ENCODE peak calls at places on chromosomes 16 and 17, in nine cellular contexts. Z is body of pancreas; S is PC-9; B is CD8-positive, alpha-beta T cell; V is gastrocnemius medialis; Y is OCI-LY7; I is mesothelial cell of epicardium; W is heart right ventricle; T is fibroblast of mammary gland. C is an unnamed sample.

GRCh38 chr16:89123001-89123830 is 29.6 kb downstream of the ACSF3 start:
- DNase-seq in B (peak), Y (no peak), I (no peak), S (no peak), V (no peak), T (peak), W (no peak), Z (no peak), C (no peak)

GRCh38 chr16:67846063-67846319 is 742 bp upstream of the NUTF2 start:
- DNase-seq in W (no peak), S (no peak), V (no peak), I (no peak), B (no peak), Y (no peak), T (no peak), Z (no peak), C (no peak)

GRCh38 chr17:11251561-11252107 is 10.6 kb downstream of the SHISA6 start:
- DNase-seq in V (no peak), B (no peak), Y (no peak), Z (no peak), T (no peak), W (no peak), I (no peak), S (no peak), C (no peak)

GRCh38 chr16:28105954-28106353 is 42.4 kb upstream of the GSG1L start:
- DNase-seq in W (no peak), V (no peak), S (no peak), Y (no peak), I (no peak), Z (no peak), B (no peak), T (no peak), C (no peak)

GRCh38 chr16:84088695-84089395 is 27.9 kb downstream of the MBTPS1 start:
- DNase-seq in W (peak), B (peak), I (no peak), Z (no peak), T (no peak), Y (peak), S (no peak), V (no peak), C (no peak)

GRCh38 chr16:48497932-48498760 is 111.8 kb downstream of the N4BP1 start:
- DNase-seq in T (no peak), Y (no peak), I (no peak), Z (peak), B (no peak), V (no peak), W (no peak), S (no peak), C (no peak)

GRCh38 chr16:30609002-30609927 is 924 bp downstream of the ZNF689 start:
- DNase-seq in S (no peak), Y (peak), T (no peak), V (peak), Z (peak), W (peak), I (peak), B (peak), C (peak)

GRCh38 chr17:9661027-9661426 is 15.7 kb downstream of the USP43 start:
- DNase-seq in S (no peak), V (no peak), Y (no peak), Z (no peak), I (no peak), B (no peak), W (no peak), T (no peak), C (no peak)

GRCh38 chr17:12104831-12105230 is 84.2 kb downstream of the MAP2K4 start:
- DNase-seq in V (no peak), I (no peak), T (no peak), Z (no peak), Y (no peak), B (no peak), W (no peak), S (no peak), C (no peak)

GRCh38 chr17:77948690-77949114 is 9.8 kb upstream of the TNRC6C start:
- DNase-seq in V (peak), W (peak), T (peak), S (no peak), I (no peak), B (no peak), Z (no peak), Y (no peak), C (no peak)

GRCh38 chr17:76816590-76817135 is 51.5 kb upstream of the MGAT5B start:
- DNase-seq in W (no peak), I (no peak), B (peak), T (peak), S (peak), Y (peak), Z (no peak), V (no peak), C (no peak)

GRCh38 chr17:37743612-37743874 is 1.3 kb downstream of the HNF1B start:
- DNase-seq in Y (no peak), Z (peak), I (no peak), V (no peak), B (no peak), T (no peak), W (no peak), S (no peak), C (peak)

GRCh38 chr16:10950393-10950792 is 6.0 kb downstream of the CLEC16A start:
- DNase-seq in T (no peak), W (no peak), B (no peak), S (peak), Y (no peak), V (no peak), Z (no peak), I (no peak), C (no peak)

GRCh38 chr16:53913082-53913870 is 209.3 kb downstream of the FTO start:
- DNase-seq in I (no peak), V (peak), W (peak), T (peak), S (no peak), B (no peak), Z (no peak), Y (no peak), C (no peak)

GRCh38 chr17:74467221-74467951 is 952 bp downstream of the CD300A start:
- DNase-seq in I (no peak), T (no peak), V (no peak), W (no peak), S (no peak), Y (peak), Z (no peak), B (no peak), C (peak)

GRCh38 chr16:67199011-67199807 is at the start of gene ELMO3:
- DNase-seq in I (peak), S (peak), W (no peak), B (no peak), T (no peak), V (peak), Y (no peak), Z (peak), C (no peak)

GRCh38 chr16:15775663-15776304 is 81.0 kb downstream of the MYH11 start:
- DNase-seq in B (no peak), Z (no peak), W (no peak), S (no peak), V (no peak), T (peak), I (no peak), Y (no peak), C (no peak)

GRCh38 chr16:21566891-21567414 is 32.4 kb upstream of the METTL9 start:
- DNase-seq in Z (no peak), V (no peak), T (no peak), B (no peak), I (no peak), Y (no peak), W (no peak), S (no peak), C (no peak)

GRCh38 chr16:64590516-64590915 is 531.3 kb downstream of the CDH11 start:
- DNase-seq in Z (no peak), T (peak), V (no peak), B (no peak), S (no peak), Y (no peak), W (no peak), I (no peak), C (no peak)

GRCh38 chr16:2779151-2779920 is 2.3 kb upstream of the ELOB start:
- DNase-seq in V (no peak), Z (peak), T (no peak), S (no peak), Y (no peak), W (no peak), I (no peak), B (no peak), C (no peak)

GRCh38 chr17:80487511-80487910 is 11.1 kb upstream of the NPTX1 start:
- DNase-seq in T (no peak), I (no peak), W (no peak), V (no peak), S (peak), B (no peak), Z (no peak), Y (no peak), C (no peak)

GRCh38 chr17:66807182-66807581 is 27.7 kb upstream of the CACNG5 start:
- DNase-seq in Y (no peak), S (no peak), I (no peak), B (no peak), T (no peak), V (no peak), W (no peak), Z (peak), C (no peak)

GRCh38 chr16:17666293-17666692 is 195.5 kb upstream of the XYLT1 start:
- DNase-seq in T (no peak), Z (no peak), V (no peak), B (no peak), I (no peak), Y (no peak), S (no peak), W (no peak), C (no peak)

GRCh38 chr17:70989301-70989700 is 820.0 kb downstream of the KCNJ2 start:
- DNase-seq in Z (no peak), V (no peak), Y (no peak), B (no peak), W (no peak), S (no peak), I (no peak), T (no peak), C (no peak)

GRCh38 chr17:37284198-37284597 is 91.6 kb upstream of the C17orf78 start:
- DNase-seq in Y (no peak), T (no peak), B (no peak), W (no peak), Z (no peak), V (no peak), I (no peak), S (no peak), C (no peak)

GRCh38 chr17:72423718-72424117 is 302.9 kb downstream of the SOX9 start:
- DNase-seq in S (no peak), Z (no peak), W (no peak), T (no peak), B (no peak), Y (no peak), I (no peak), V (no peak), C (no peak)

GRCh38 chr16:647173-647902 is 1.8 kb upstream of the WDR90 start:
- DNase-seq in S (no peak), I (no peak), B (no peak), Z (peak), V (peak), T (no peak), Y (no peak), W (no peak), C (no peak)

GRCh38 chr17:14744716-14745115 is 443.8 kb downstream of the HS3ST3B1 start:
- DNase-seq in Z (no peak), V (no peak), Y (no peak), S (no peak), W (no peak), T (no peak), B (no peak), I (no peak), C (no peak)

GRCh38 chr17:77254961-77255741 is 114.4 kb downstream of the SEC14L1 start:
- DNase-seq in T (peak), S (peak), B (no peak), Z (peak), I (peak), V (no peak), W (no peak), Y (no peak), C (no peak)

GRCh38 chr16:47851026-47851610 is 304.7 kb downstream of the ABCC12 start:
- DNase-seq in T (no peak), B (no peak), W (no peak), Z (no peak), I (no peak), Y (no peak), S (no peak), V (no peak), C (no peak)

GRCh38 chr16:86955136-86955890 is 361.9 kb downstream of the C16orf95 start:
- DNase-seq in T (no peak), I (no peak), W (no peak), V (no peak), S (no peak), Z (no peak), Y (no peak), B (no peak), C (no peak)

GRCh38 chr17:62912363-62912762 is 53.7 kb upstream of the TANC2 start:
- DNase-seq in Y (no peak), I (no peak), B (no peak), S (no peak), Z (no peak), W (no peak), V (no peak), T (no peak), C (no peak)

GRCh38 chr17:7782237-7782636 is 51.8 kb upstream of the KDM6B start:
- DNase-seq in Y (no peak), V (no peak), I (no peak), W (no peak), B (no peak), Z (no peak), T (peak), S (peak), C (no peak)
- TF ChIP-seq CTCF in Y (peak), V (no peak), I (no peak), W (no peak), B (no peak), Z (no peak), T (peak), S (peak), C (no peak)

DNA sequence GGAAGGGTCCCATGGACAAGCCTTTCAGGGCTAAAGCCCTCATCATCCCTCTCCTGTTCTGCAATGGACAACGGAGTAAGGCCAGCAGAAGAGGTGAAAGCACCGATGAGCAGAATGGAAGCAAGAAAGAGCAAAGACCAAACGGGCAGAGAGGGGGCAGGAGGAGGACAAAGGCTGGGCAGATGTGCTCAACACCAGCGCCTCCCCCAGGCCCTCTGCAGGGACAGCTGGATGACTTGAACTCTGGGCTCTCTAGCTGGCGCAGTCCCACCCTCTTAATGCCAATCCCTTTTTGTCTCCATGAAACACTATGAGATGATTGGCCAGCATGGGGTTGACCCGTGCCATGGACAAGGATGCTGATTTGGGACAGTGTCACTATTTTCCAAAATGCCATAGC is 22.0 kb downstream of the ACLY start:
- DNase-seq in Y (no peak), V (no peak), B (no peak), Z (no peak), T (no peak), W (no peak), I (no peak), S (no peak), C (no peak)
- TF ChIP-seq CTCF in Y (no peak), V (no peak), B (no peak), Z (no peak), T (no peak), W (no peak), I (no peak), S (no peak), C (no peak)

GRCh38 chr17:7502987-7503386 is 18.8 kb downstream of the POLR2A start:
- DNase-seq in Y (no peak), T (no peak), B (no peak), S (no peak), Z (no peak), W (no peak), I (no peak), V (no peak), C (no peak)
- TF ChIP-seq CTCF in Y (peak), T (peak), B (no peak), S (peak), Z (no peak), W (no peak), I (no peak), V (peak), C (peak)

GRCh38 chr17:50682441-50682840 is 25.3 kb downstream of the ANKRD40 start:
- DNase-seq in V (no peak), T (no peak), I (no peak), B (no peak), S (no peak), Y (no peak), W (no peak), Z (no peak), C (no peak)

GRCh38 chr17:50680126-50680525 is 27.6 kb downstream of the ANKRD40 start:
- DNase-seq in Z (peak), I (no peak), T (no peak), V (no peak), S (no peak), W (no peak), B (no peak), Y (no peak), C (no peak)

GRCh38 chr17:50683434-50684287 is 24.1 kb downstream of the ANKRD40 start:
- DNase-seq in Z (peak), S (no peak), B (no peak), T (no peak), W (no peak), V (no peak), I (no peak), Y (no peak), C (no peak)

GRCh38 chr17:50682938-50683337 is 24.8 kb downstream of the ANKRD40 start:
- DNase-seq in S (no peak), Y (no peak), T (no peak), I (no peak), W (no peak), Z (peak), V (no peak), B (no peak), C (no peak)

GRCh38 chr17:50681260-50682200 is 26.2 kb downstream of the ANKRD40 start:
- DNase-seq in W (peak), S (no peak), Z (peak), T (peak), V (no peak), B (no peak), I (peak), Y (no peak), C (no peak)
- TF ChIP-seq CTCF in W (peak), S (peak), Z (no peak), T (peak), V (no peak), B (no peak), I (peak), Y (peak), C (peak)

GRCh38 chr16:72530434-72530833 is 358.5 kb upstream of the PMFBP1 start:
- DNase-seq in B (no peak), Y (no peak), S (peak), W (no peak), T (peak), I (no peak), Z (no peak), V (no peak), C (no peak)
- TF ChIP-seq CTCF in B (no peak), Y (no peak), S (no peak), W (no peak), T (peak), I (no peak), Z (no peak), V (no peak), C (no peak)